ENCODE peak calls at places on chromosomes 3 and 15, in seven cellular contexts. F is ovary, I is colonic mucosa, E is ascending aorta, B is uterus, N is IMR-90, Q is suprapubic skin. K is an unnamed sample.

GRCh38 chr3:5250467-5251195 is 63.1 kb downstream of the EDEM1 start:
- DNase-seq in F (no peak), I (peak; percentile 38), E (no peak), B (no peak), N (no peak), Q (peak; percentile 8), K (no peak)

GRCh38 chr3:111859974-111860859 is 1.2 kb downstream of the PHLDB2 start:
- DNase-seq in F (peak; percentile 77), I (peak; percentile 66), E (peak; percentile 45), B (peak; percentile 86), N (peak; percentile 87), Q (peak; percentile 89), K (peak; percentile 31)

GRCh38 chr15:94864600-94864999 is 633.2 kb downstream of the MCTP2 start:
- DNase-seq in F (no peak), I (no peak), E (no peak), B (no peak), N (no peak), Q (no peak), K (no peak)

GRCh38 chr3:159872374-159873109 is 116.1 kb upstream of the IL12A start:
- DNase-seq in F (no peak), I (no peak), E (no peak), B (no peak), N (peak; percentile 95), Q (no peak), K (no peak)

GRCh38 chr15:74845208-74845568 is 2.2 kb upstream of the ULK3 start:
- DNase-seq in F (no peak), I (no peak), E (no peak), B (no peak), N (no peak), Q (no peak), K (no peak)

GRCh38 chr15:90003736-90004135 is 2.6 kb downstream of the ZNF710 start:
- DNase-seq in F (no peak), I (no peak), E (no peak), B (no peak), N (no peak), Q (peak; percentile 69), K (no peak)

GRCh38 chr3:78737988-78738387 is 1029.8 kb downstream of the ROBO1 start:
- DNase-seq in F (no peak), I (no peak), E (no peak), B (no peak), N (no peak), Q (no peak), K (no peak)

GRCh38 chr15:83292317-83292716 is 7.9 kb upstream of the BNC1 start:
- DNase-seq in F (no peak), I (no peak), E (no peak), B (no peak), N (peak; percentile 54), Q (no peak), K (no peak)

GRCh38 chr3:104437891-104438290 is 928.8 kb upstream of the ALCAM start:
- DNase-seq in F (no peak), I (no peak), E (no peak), B (no peak), N (peak; percentile 10), Q (no peak), K (no peak)

GRCh38 chr15:90863987-90864386 is 4.4 kb upstream of the FURIN start:
- DNase-seq in F (no peak), I (no peak), E (no peak), B (no peak), N (no peak), Q (no peak), K (no peak)

GRCh38 chr3:183536238-183536880 is 19.1 kb downstream of the KLHL6 start:
- DNase-seq in F (no peak), I (no peak), E (no peak), B (no peak), N (no peak), Q (no peak), K (no peak)

GRCh38 chr3:69926385-69926784 is 73.1 kb upstream of the SAMMSON start:
- DNase-seq in F (no peak), I (no peak), E (no peak), B (no peak), N (no peak), Q (no peak), K (no peak)

GRCh38 chr3:69930564-69930963 is 69.0 kb upstream of the SAMMSON start:
- DNase-seq in F (no peak), I (no peak), E (no peak), B (no peak), N (peak; percentile 10), Q (no peak), K (no peak)

GRCh38 chr3:69932087-69932486 is 67.4 kb upstream of the SAMMSON start:
- DNase-seq in F (no peak), I (no peak), E (no peak), B (no peak), N (no peak), Q (no peak), K (no peak)

GRCh38 chr3:69927571-69927970 is 72.0 kb upstream of the SAMMSON start:
- DNase-seq in F (no peak), I (no peak), E (no peak), B (no peak), N (no peak), Q (no peak), K (no peak)

DNA sequence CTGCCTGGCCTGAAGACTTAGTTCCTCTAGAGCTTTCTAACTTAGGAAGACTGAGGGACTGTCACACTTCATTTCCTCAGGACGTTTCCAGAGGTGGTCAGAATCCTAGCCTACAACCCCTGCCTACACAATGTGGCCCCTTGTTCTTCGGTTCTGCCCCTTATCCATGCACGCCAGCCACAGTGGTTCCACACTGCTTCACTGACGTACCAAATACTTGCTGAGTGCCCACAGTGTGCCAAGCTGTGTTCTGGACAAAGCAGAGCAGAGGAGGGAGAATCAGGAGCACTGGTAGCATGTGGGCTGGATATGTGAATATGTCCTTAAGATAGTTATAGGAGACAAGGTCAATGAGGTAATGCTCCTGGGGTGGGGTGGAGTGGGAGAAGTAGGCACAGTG is 70.5 kb upstream of the SAMMSON start:
- DNase-seq in F (no peak), I (no peak), E (no peak), B (no peak), N (no peak), Q (no peak), K (no peak)
- H3K27ac ChIP-seq in F (no peak overlapping the region), I (no peak overlapping the region), E (no peak overlapping the region), B (no peak overlapping the region), N (no peak overlapping the region), Q (no peak overlapping the region), K (no peak overlapping the region)

GRCh38 chr3:98542623-98543022 is 10.8 kb downstream of the GPR15 start:
- DNase-seq in F (no peak), I (no peak), E (no peak), B (no peak), N (no peak), Q (no peak), K (no peak)
- H3K4me1 ChIP-seq in F (no peaks in the 10 kb centered on the region), I (no peaks in the 10 kb centered on the region), E (no peaks in the 10 kb centered on the region), B (no peaks in the 10 kb centered on the region), N (no peaks in the 10 kb centered on the region), Q (no peaks in the 10 kb centered on the region), K (no peaks in the 10 kb centered on the region)

GRCh38 chr15:70879386-70879785 is 12.8 kb downstream of the THAP10 start:
- DNase-seq in F (no peak), I (no peak), E (no peak), B (no peak), N (peak; percentile 93), Q (no peak), K (no peak)

GRCh38 chr15:70876011-70876410 is 16.2 kb downstream of the THAP10 start:
- DNase-seq in F (no peak), I (no peak), E (no peak), B (no peak), N (no peak), Q (no peak), K (no peak)

GRCh38 chr15:70882361-70882760 is 9.9 kb downstream of the THAP10 start:
- DNase-seq in F (no peak), I (no peak), E (no peak), B (no peak), N (peak; percentile 50), Q (no peak), K (no peak)

GRCh38 chr15:70876683-70877082 is 15.6 kb downstream of the THAP10 start:
- DNase-seq in F (no peak), I (no peak), E (no peak), B (no peak), N (no peak), Q (no peak), K (no peak)

DNA sequence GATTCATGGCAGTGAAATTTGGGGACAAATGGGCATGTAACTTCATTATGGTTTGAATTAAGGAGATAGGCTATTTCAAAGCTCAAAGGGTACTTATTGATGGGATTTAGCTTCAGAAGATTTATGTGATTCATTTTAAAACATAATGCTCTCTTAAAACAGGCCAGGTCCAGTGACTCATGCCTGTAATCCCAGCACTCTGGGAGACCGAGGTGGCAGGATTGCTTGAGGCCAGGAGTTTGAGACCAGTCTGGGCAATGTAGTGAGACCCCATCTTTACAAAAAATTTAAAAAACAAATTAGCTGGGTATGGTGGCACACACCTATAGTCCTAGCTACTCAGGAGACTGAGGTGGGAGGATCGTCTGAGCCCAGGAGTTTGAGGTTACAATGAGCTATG is 11.5 kb downstream of the THAP10 start:
- DNase-seq in F (no peak), I (no peak), E (no peak), B (no peak), N (peak; percentile 49), Q (no peak), K (no peak)
- H3K4me3 ChIP-seq in F (no peak overlapping the region), I (no peak overlapping the region), E (no peak overlapping the region), B (no peak overlapping the region), N (no peak overlapping the region), Q (no peak overlapping the region), K (no peak overlapping the region)

GRCh38 chr15:77584201-77584600 is 48.5 kb downstream of the LINGO1 start:
- DNase-seq in F (no peak), I (no peak), E (no peak), B (no peak), N (no peak), Q (no peak), K (no peak)

GRCh38 chr15:77584691-77585090 is 48.0 kb downstream of the LINGO1 start:
- DNase-seq in F (no peak), I (no peak), E (no peak), B (no peak), N (no peak), Q (no peak), K (no peak)

GRCh38 chr15:77580991-77581682 is 51.6 kb downstream of the LINGO1 start:
- DNase-seq in F (no peak), I (no peak), E (no peak), B (no peak), N (no peak), Q (no peak), K (no peak)

GRCh38 chr15:77581896-77582569 is 50.7 kb downstream of the LINGO1 start:
- DNase-seq in F (no peak), I (peak; percentile 27), E (no peak), B (no peak), N (no peak), Q (no peak), K (no peak)

DNA sequence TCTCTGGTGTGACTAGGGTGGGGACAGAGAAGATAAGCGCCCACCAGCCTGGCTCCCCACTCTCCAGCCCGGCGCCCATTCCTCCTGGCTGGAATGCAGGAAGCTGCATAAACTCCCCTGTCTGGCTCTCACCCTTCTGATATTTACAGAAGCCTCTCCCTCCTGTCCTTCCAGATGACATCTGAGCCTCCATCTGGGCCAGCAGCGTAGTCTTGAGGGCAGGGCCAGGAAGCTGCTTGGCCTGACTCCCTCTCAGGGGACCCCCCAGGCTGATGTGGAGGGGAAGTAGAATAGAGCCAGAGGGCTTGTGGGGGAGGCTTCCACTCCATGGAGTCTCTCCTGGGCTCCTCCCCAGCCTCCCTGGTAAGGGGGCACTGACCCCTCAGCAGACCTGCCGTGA is 49.9 kb downstream of the LINGO1 start:
- DNase-seq in F (no peak), I (no peak), E (no peak), B (no peak), N (no peak), Q (no peak), K (no peak)
- H3K27ac ChIP-seq in F (no peak overlapping the region), I (no peak overlapping the region), E (no peak overlapping the region), B (no peak overlapping the region), N (no peak overlapping the region), Q (no peak overlapping the region), K (no peak overlapping the region)

K was measured in thoracic aorta.